ENCODE peak calls at places on chromosome 18, in five cellular contexts. G, K, Y, U and X are unnamed samples.

GRCh38 chr18:12659904-12660605 is 2.1 kb upstream of the SPIRE1 start:
- DNase-seq in G (no peak), K (peak; percentile 61), Y (no peak), U (peak; percentile 47), X (peak; percentile 31)

GRCh38 chr18:46917808-46918600 is 602 bp downstream of the KATNAL2 start:
- DNase-seq in G (peak; percentile 57), K (peak; percentile 25), Y (no peak), U (no peak), X (no peak)

GRCh38 chr18:66473882-66474281 is 130.0 kb downstream of the CDH19 start:
- DNase-seq in G (no peak), K (no peak), Y (no peak), U (peak; percentile 10), X (no peak)

GRCh38 chr18:10140461-10140911 is 226.7 kb downstream of the VAPA start:
- DNase-seq in G (peak; percentile 46), K (no peak), Y (no peak), U (no peak), X (peak; percentile 3)

GRCh38 chr18:75127143-75128021 is 81.6 kb downstream of the PTGR3 start:
- DNase-seq in G (peak; percentile 35), K (no peak), Y (no peak), U (peak; percentile 66), X (no peak)

GRCh38 chr18:34222025-34222395 is 2.7 kb downstream of the NOL4 start:
- DNase-seq in G (peak; percentile 58), K (no peak), Y (no peak), U (no peak), X (no peak)

GRCh38 chr18:2218101-2218500 is 353.2 kb downstream of the METTL4 start:
- DNase-seq in G (no peak), K (no peak), Y (no peak), U (no peak), X (no peak)

GRCh38 chr18:62939925-62940324 is 224.6 kb downstream of the PHLPP1 start:
- DNase-seq in G (no peak), K (no peak), Y (no peak), U (no peak), X (no peak)

GRCh38 chr18:159037-159652 is 788 bp downstream of the USP14 start:
- DNase-seq in G (peak; percentile 41), K (no peak), Y (no peak), U (peak; percentile 33), X (peak; percentile 18)

GRCh38 chr18:39462436-39462835 is 1896.8 kb upstream of the CELF4 start:
- DNase-seq in G (no peak), K (no peak), Y (no peak), U (no peak), X (no peak)

GRCh38 chr18:22282311-22283235 is 113.2 kb downstream of the GATA6 start:
- DNase-seq in G (no peak), K (no peak), Y (no peak), U (peak; percentile 86), X (peak; percentile 72)

GRCh38 chr18:3538954-3539617 is 89.1 kb downstream of the TGIF1 start:
- DNase-seq in G (no peak), K (no peak), Y (no peak), U (no peak), X (no peak)

GRCh38 chr18:75477913-75478312 is 50.4 kb upstream of the SMIM21 start:
- DNase-seq in G (no peak), K (no peak), Y (no peak), U (no peak), X (no peak)

GRCh38 chr18:10453885-10454772 is at the start of gene APCDD1:
- DNase-seq in G (peak; percentile 75), K (peak; percentile 20), Y (no peak), U (peak; percentile 21), X (peak; percentile 7)

GRCh38 chr18:52310651-52311050 is 29.3 kb upstream of the DCC start:
- DNase-seq in G (no peak), K (no peak), Y (no peak), U (no peak), X (no peak)

GRCh38 chr18:8116346-8117007 is 492.8 kb upstream of the RAB12 start:
- DNase-seq in G (no peak), K (no peak), Y (no peak), U (peak; percentile 25), X (peak; percentile 78)

GRCh38 chr18:28357785-28358401 is 181.0 kb upstream of the CDH2 start:
- DNase-seq in G (no peak), K (no peak), Y (no peak), U (peak; percentile 38), X (no peak)

GRCh38 chr18:29874519-29875098 is 1167.9 kb downstream of the DSC3 start:
- DNase-seq in G (no peak), K (peak; percentile 20), Y (no peak), U (peak; percentile 52), X (peak; percentile 27)

GRCh38 chr18:23302852-23303527 is 150.1 kb upstream of the RIOK3 start:
- DNase-seq in G (no peak), K (no peak), Y (no peak), U (no peak), X (no peak)

GRCh38 chr18:13216092-13216582 is 2.4 kb upstream of the LDLRAD4 start:
- DNase-seq in G (no peak), K (no peak), Y (peak; percentile 4), U (peak; percentile 66), X (peak; percentile 71)

GRCh38 chr18:24488824-24489493 is 28.5 kb downstream of the HRH4 start:
- DNase-seq in G (no peak), K (peak; percentile 61), Y (peak; percentile 3), U (peak; percentile 13), X (peak; percentile 18)

GRCh38 chr18:48290162-48290926 is 118.8 kb downstream of the ZBTB7C start:
- DNase-seq in G (peak; percentile 45), K (no peak), Y (no peak), U (no peak), X (no peak)

GRCh38 chr18:24731981-24732380 is 271.5 kb downstream of the HRH4 start:
- DNase-seq in G (no peak), K (no peak), Y (no peak), U (no peak), X (no peak)

GRCh38 chr18:23684515-23685197 is 4.6 kb upstream of the LAMA3 start:
- DNase-seq in G (no peak), K (no peak), Y (no peak), U (peak; percentile 47), X (peak; percentile 87)

GRCh38 chr18:49856531-49856930 is 43.2 kb upstream of the ACAA2 start:
- DNase-seq in G (no peak), K (no peak), Y (no peak), U (no peak), X (no peak)

GRCh38 chr18:49857708-49858107 is 44.4 kb upstream of the ACAA2 start:
- DNase-seq in G (no peak), K (no peak), Y (no peak), U (no peak), X (no peak)

GRCh38 chr18:49859006-49859359 is 45.6 kb upstream of the ACAA2 start:
- DNase-seq in G (no peak), K (no peak), Y (no peak), U (no peak), X (no peak)

GRCh38 chr18:49859725-49860124 is 46.4 kb upstream of the ACAA2 start:
- DNase-seq in G (no peak), K (no peak), Y (no peak), U (no peak), X (no peak)

DNA sequence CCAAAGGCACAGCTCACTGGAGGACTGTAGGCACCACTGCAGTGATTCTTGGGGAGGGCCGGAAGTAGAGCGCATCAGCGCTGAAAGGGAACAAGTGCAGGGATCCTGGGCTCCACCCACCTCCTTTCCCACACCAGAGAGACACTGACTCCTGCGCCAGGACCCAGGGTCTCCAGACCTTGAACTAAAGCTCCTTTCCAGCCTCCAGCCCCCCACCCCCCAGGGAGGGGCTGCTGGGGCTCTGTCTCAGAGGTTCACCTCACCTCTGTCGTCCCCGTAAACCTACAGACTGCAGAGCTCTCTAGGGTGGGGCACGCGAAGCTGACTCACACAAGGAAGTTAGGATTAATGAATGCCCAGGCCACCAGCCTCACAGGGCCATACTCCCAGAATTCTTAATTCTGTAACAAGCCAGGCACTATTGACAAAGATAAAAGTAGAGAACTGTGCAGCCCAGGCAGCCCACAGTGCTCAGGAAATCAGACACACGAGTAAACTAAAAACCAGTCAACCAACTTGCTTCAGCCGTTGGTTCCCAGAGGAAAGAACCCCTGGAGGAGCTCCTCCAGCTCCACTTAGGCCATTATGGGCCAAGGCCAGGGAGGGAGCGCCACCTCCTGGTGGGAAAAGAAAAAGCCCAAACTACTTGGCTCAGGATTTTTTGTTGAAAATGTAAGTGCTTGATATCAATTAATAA is 45.1 kb upstream of the ACAA2 start:
- DNase-seq in G (peak; percentile 90), K (peak; percentile 67), Y (no peak), U (peak; percentile 44), X (peak; percentile 75)
- TF ChIP-seq CEBPB in G (no peak), K (no peak), Y (no peak), U (no peak), X (no peak)

GRCh38 chr18:45167631-45168225 is 447.5 kb upstream of the SLC14A2 start:
- DNase-seq in G (no peak), K (no peak), Y (no peak), U (no peak), X (no peak)

GRCh38 chr18:45168883-45169585 is 446.2 kb upstream of the SLC14A2 start:
- DNase-seq in G (no peak), K (no peak), Y (no peak), U (no peak), X (no peak)

GRCh38 chr18:45166341-45167108 is 448.8 kb upstream of the SLC14A2 start:
- DNase-seq in G (no peak), K (no peak), Y (no peak), U (no peak), X (peak; percentile 5)

GRCh38 chr18:45165871-45166270 is 449.4 kb upstream of the SLC14A2 start:
- DNase-seq in G (no peak), K (no peak), Y (no peak), U (no peak), X (no peak)

DNA sequence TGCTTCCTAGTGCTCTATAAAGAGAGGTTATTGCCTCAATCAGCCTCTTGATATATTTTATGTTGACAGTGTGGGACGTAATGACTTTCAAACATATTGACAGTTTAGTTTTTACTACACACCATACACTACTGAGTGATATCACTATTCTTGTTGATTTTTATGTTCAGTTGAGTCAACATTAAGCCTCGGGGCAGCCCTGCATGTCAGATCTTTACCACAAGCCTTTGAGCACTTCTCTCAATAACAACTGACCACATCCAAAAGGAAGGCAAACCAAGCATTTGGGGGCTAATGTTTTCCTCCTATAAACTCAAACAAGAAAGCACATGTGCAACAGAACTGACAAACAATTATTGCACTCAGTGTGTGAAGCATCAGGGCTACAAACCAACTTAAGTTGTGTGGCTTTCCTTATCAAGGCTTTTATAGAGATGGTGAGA is 448.1 kb upstream of the SLC14A2 start:
- DNase-seq in G (no peak), K (no peak), Y (no peak), U (no peak), X (no peak)
- H3K4me2 ChIP-seq in G (no peak overlapping the region), K (no peak overlapping the region), Y (no peak overlapping the region), U (no peak overlapping the region), X (peak overlapping the region; percentile 42)

DNA sequence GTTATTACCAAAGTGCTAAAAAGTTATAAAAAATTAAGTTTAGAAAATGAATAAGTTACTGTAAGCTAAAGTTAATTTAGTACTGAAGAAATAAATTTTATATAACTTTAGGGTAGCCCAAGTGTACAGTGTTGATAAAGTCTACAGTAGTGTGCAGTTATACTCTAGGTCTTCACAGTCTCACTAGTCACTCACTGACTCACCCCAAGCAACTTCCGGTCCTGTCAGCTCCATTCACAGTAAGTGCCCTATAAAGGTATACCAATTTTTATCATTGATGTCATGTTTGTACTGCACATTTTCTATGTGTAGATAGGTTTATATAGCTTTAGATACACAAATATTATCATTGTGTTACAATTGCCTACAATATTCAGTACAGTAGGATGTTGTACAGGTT is 518.3 kb upstream of the PIK3C3 start:
- DNase-seq in G (no peak), K (no peak), Y (no peak), U (no peak), X (no peak)
- TF ChIP-seq HDAC2 in G (no peak), K (no peak), Y (no peak), U (no peak), X (no peak)

GRCh38 chr18:56709463-56709862 is 58.3 kb downstream of the WDR7 start:
- DNase-seq in G (no peak), K (peak; percentile 20), Y (peak; percentile 46), U (peak; percentile 54), X (peak; percentile 22)
- TF ChIP-seq CEBPB in G (no peak), K (no peak), Y (no peak), U (no peak), X (no peak)